ENCODE peak calls at places on chromosomes 11 and 22, in nine cellular contexts. One of them, this sample, is unnamed.

GRCh38 chr11:16956538-16957153 is 57.6 kb downstream of the PLEKHA7 start:
- DNase-seq in A549: no peak
- DNase-seq in pancreas: no peak
- DNase-seq in left ventricle myocardium inferior: no peak
- DNase-seq in CD8-positive, alpha-beta memory T cell: no peak
- DNase-seq in heart left ventricle: no peak
- DNase-seq in right cardiac atrium: no peak
- DNase-seq in HCT116: peak; percentile 21
- DNase-seq in MM.1S: no peak
- DNase-seq in this sample: peak; percentile 87

GRCh38 chr11:67641302-67642147 is 2.0 kb upstream of the TBX10 start:
- DNase-seq in A549: no peak
- DNase-seq in pancreas: no peak
- DNase-seq in left ventricle myocardium inferior: no peak
- DNase-seq in CD8-positive, alpha-beta memory T cell: no peak
- DNase-seq in heart left ventricle: no peak
- DNase-seq in right cardiac atrium: peak; percentile 47
- DNase-seq in HCT116: no peak
- DNase-seq in MM.1S: no peak
- DNase-seq in this sample: no peak

GRCh38 chr11:114088836-114089235 is 29.3 kb downstream of the ZBTB16 start:
- DNase-seq in A549: no peak
- DNase-seq in pancreas: no peak
- DNase-seq in left ventricle myocardium inferior: no peak
- DNase-seq in CD8-positive, alpha-beta memory T cell: no peak
- DNase-seq in heart left ventricle: no peak
- DNase-seq in right cardiac atrium: no peak
- DNase-seq in HCT116: no peak
- DNase-seq in MM.1S: no peak
- DNase-seq in this sample: no peak

GRCh38 chr22:40534379-40535188 is 101.9 kb downstream of the MRTFA start:
- DNase-seq in A549: no peak
- DNase-seq in pancreas: no peak
- DNase-seq in left ventricle myocardium inferior: no peak
- DNase-seq in CD8-positive, alpha-beta memory T cell: no peak
- DNase-seq in heart left ventricle: no peak
- DNase-seq in right cardiac atrium: no peak
- DNase-seq in HCT116: no peak
- DNase-seq in MM.1S: no peak
- DNase-seq in this sample: no peak

GRCh38 chr11:125358254-125358840 is 137.7 kb downstream of the FEZ1 start:
- DNase-seq in A549: no peak
- DNase-seq in pancreas: no peak
- DNase-seq in left ventricle myocardium inferior: no peak
- DNase-seq in CD8-positive, alpha-beta memory T cell: no peak
- DNase-seq in heart left ventricle: no peak
- DNase-seq in right cardiac atrium: no peak
- DNase-seq in HCT116: no peak
- DNase-seq in MM.1S: no peak
- DNase-seq in this sample: no peak

GRCh38 chr11:45045692-45046471 is 95.2 kb upstream of the TP53I11 start:
- DNase-seq in A549: peak; percentile 69
- DNase-seq in pancreas: no peak
- DNase-seq in left ventricle myocardium inferior: peak; percentile 50
- DNase-seq in CD8-positive, alpha-beta memory T cell: no peak
- DNase-seq in heart left ventricle: peak; percentile 55
- DNase-seq in right cardiac atrium: peak; percentile 68
- DNase-seq in HCT116: peak; percentile 6
- DNase-seq in MM.1S: no peak
- DNase-seq in this sample: peak; percentile 6

GRCh38 chr22:20963201-20964052 is 3.6 kb upstream of the AIFM3 start:
- DNase-seq in A549: no peak
- DNase-seq in pancreas: no peak
- DNase-seq in left ventricle myocardium inferior: no peak
- DNase-seq in CD8-positive, alpha-beta memory T cell: no peak
- DNase-seq in heart left ventricle: no peak
- DNase-seq in right cardiac atrium: peak; percentile 22
- DNase-seq in HCT116: no peak
- DNase-seq in MM.1S: no peak
- DNase-seq in this sample: no peak

GRCh38 chr11:109733245-109733644 is 311.3 kb downstream of the C11orf87 start:
- DNase-seq in A549: no peak
- DNase-seq in pancreas: no peak
- DNase-seq in left ventricle myocardium inferior: no peak
- DNase-seq in CD8-positive, alpha-beta memory T cell: no peak
- DNase-seq in heart left ventricle: no peak
- DNase-seq in right cardiac atrium: no peak
- DNase-seq in HCT116: no peak
- DNase-seq in MM.1S: no peak
- DNase-seq in this sample: no peak

GRCh38 chr22:22507743-22508273 is 734 bp downstream of the ZNF280B start:
- DNase-seq in A549: no peak
- DNase-seq in pancreas: no peak
- DNase-seq in left ventricle myocardium inferior: no peak
- DNase-seq in CD8-positive, alpha-beta memory T cell: no peak
- DNase-seq in heart left ventricle: no peak
- DNase-seq in right cardiac atrium: no peak
- DNase-seq in HCT116: no peak
- DNase-seq in MM.1S: no peak
- DNase-seq in this sample: no peak

GRCh38 chr11:119029340-119030028 is 1.2 kb downstream of the SLC37A4 start:
- DNase-seq in A549: no peak
- DNase-seq in pancreas: peak; percentile 84
- DNase-seq in left ventricle myocardium inferior: no peak
- DNase-seq in CD8-positive, alpha-beta memory T cell: no peak
- DNase-seq in heart left ventricle: peak; percentile 36
- DNase-seq in right cardiac atrium: peak; percentile 64
- DNase-seq in HCT116: no peak
- DNase-seq in MM.1S: peak; percentile 74
- DNase-seq in this sample: peak; percentile 97

GRCh38 chr11:102476812-102477211 is 24.2 kb upstream of the TMEM123 start:
- DNase-seq in A549: no peak
- DNase-seq in pancreas: no peak
- DNase-seq in left ventricle myocardium inferior: peak; percentile 42
- DNase-seq in CD8-positive, alpha-beta memory T cell: no peak
- DNase-seq in heart left ventricle: no peak
- DNase-seq in right cardiac atrium: peak; percentile 38
- DNase-seq in HCT116: no peak
- DNase-seq in MM.1S: peak; percentile 82
- DNase-seq in this sample: peak; percentile 91

GRCh38 chr11:79045811-79046304 is 395.0 kb downstream of the TENM4 start:
- DNase-seq in A549: no peak
- DNase-seq in pancreas: no peak
- DNase-seq in left ventricle myocardium inferior: no peak
- DNase-seq in CD8-positive, alpha-beta memory T cell: no peak
- DNase-seq in heart left ventricle: no peak
- DNase-seq in right cardiac atrium: no peak
- DNase-seq in HCT116: no peak
- DNase-seq in MM.1S: no peak
- DNase-seq in this sample: no peak

GRCh38 chr22:31841029-31841827 is 87.4 kb downstream of the DEPDC5 start:
- DNase-seq in A549: no peak
- DNase-seq in pancreas: no peak
- DNase-seq in left ventricle myocardium inferior: no peak
- DNase-seq in CD8-positive, alpha-beta memory T cell: no peak
- DNase-seq in heart left ventricle: no peak
- DNase-seq in right cardiac atrium: no peak
- DNase-seq in HCT116: no peak
- DNase-seq in MM.1S: no peak
- DNase-seq in this sample: peak; percentile 44

GRCh38 chr11:130692220-130692619 is 224.1 kb downstream of the SNX19 start:
- DNase-seq in A549: no peak
- DNase-seq in pancreas: no peak
- DNase-seq in left ventricle myocardium inferior: no peak
- DNase-seq in CD8-positive, alpha-beta memory T cell: no peak
- DNase-seq in heart left ventricle: no peak
- DNase-seq in right cardiac atrium: no peak
- DNase-seq in HCT116: no peak
- DNase-seq in MM.1S: no peak
- DNase-seq in this sample: no peak

GRCh38 chr11:122981388-122982264 is at the start of gene BSX:
- DNase-seq in A549: no peak
- DNase-seq in pancreas: peak; percentile 82
- DNase-seq in left ventricle myocardium inferior: peak; percentile 58
- DNase-seq in CD8-positive, alpha-beta memory T cell: peak; percentile 31
- DNase-seq in heart left ventricle: peak; percentile 33
- DNase-seq in right cardiac atrium: peak; percentile 79
- DNase-seq in HCT116: no peak
- DNase-seq in MM.1S: peak; percentile 56
- DNase-seq in this sample: peak; percentile 9

GRCh38 chr11:73404048-73404447 is 27.8 kb downstream of the RELT start:
- DNase-seq in A549: peak; percentile 59
- DNase-seq in pancreas: no peak
- DNase-seq in left ventricle myocardium inferior: peak; percentile 76
- DNase-seq in CD8-positive, alpha-beta memory T cell: no peak
- DNase-seq in heart left ventricle: peak; percentile 74
- DNase-seq in right cardiac atrium: peak; percentile 88
- DNase-seq in HCT116: peak; percentile 28
- DNase-seq in MM.1S: no peak
- DNase-seq in this sample: peak; percentile 63

GRCh38 chr22:43263645-43264514 is 76.9 kb upstream of the TTLL12 start:
- DNase-seq in A549: no peak
- DNase-seq in pancreas: no peak
- DNase-seq in left ventricle myocardium inferior: peak; percentile 43
- DNase-seq in CD8-positive, alpha-beta memory T cell: peak; percentile 84
- DNase-seq in heart left ventricle: peak; percentile 51
- DNase-seq in right cardiac atrium: peak; percentile 84
- DNase-seq in HCT116: peak; percentile 48
- DNase-seq in MM.1S: peak; percentile 83
- DNase-seq in this sample: peak; percentile 70

GRCh38 chr11:128892866-128893565 is 1.9 kb downstream of the KCNJ5 start:
- DNase-seq in A549: no peak
- DNase-seq in pancreas: no peak
- DNase-seq in left ventricle myocardium inferior: no peak
- DNase-seq in CD8-positive, alpha-beta memory T cell: no peak
- DNase-seq in heart left ventricle: no peak
- DNase-seq in right cardiac atrium: no peak
- DNase-seq in HCT116: no peak
- DNase-seq in MM.1S: no peak
- DNase-seq in this sample: no peak

GRCh38 chr11:2437516-2437915 is 6.8 kb downstream of the TRPM5 start:
- DNase-seq in A549: no peak
- DNase-seq in pancreas: peak; percentile 16
- DNase-seq in left ventricle myocardium inferior: peak; percentile 4
- DNase-seq in CD8-positive, alpha-beta memory T cell: no peak
- DNase-seq in heart left ventricle: no peak
- DNase-seq in right cardiac atrium: no peak
- DNase-seq in HCT116: no peak
- DNase-seq in MM.1S: no peak
- DNase-seq in this sample: no peak

GRCh38 chr22:24106385-24107381 is 74.6 kb upstream of the SUSD2 start:
- DNase-seq in A549: no peak
- DNase-seq in pancreas: no peak
- DNase-seq in left ventricle myocardium inferior: peak; percentile 25
- DNase-seq in CD8-positive, alpha-beta memory T cell: peak; percentile 22
- DNase-seq in heart left ventricle: no peak
- DNase-seq in right cardiac atrium: no peak
- DNase-seq in HCT116: no peak
- DNase-seq in MM.1S: peak; percentile 54
- DNase-seq in this sample: no peak
- H3K27ac ChIP-seq in A549: no peak overlapping the region
- H3K27ac ChIP-seq in pancreas: no peak overlapping the region
- H3K27ac ChIP-seq in left ventricle myocardium inferior: peak overlapping the region; percentile 74
- H3K27ac ChIP-seq in CD8-positive, alpha-beta memory T cell: no peak overlapping the region
- H3K27ac ChIP-seq in heart left ventricle: peak overlapping the region; percentile 68
- H3K27ac ChIP-seq in right cardiac atrium: peak overlapping the region; percentile 59
- H3K27ac ChIP-seq in HCT116: no peak overlapping the region
- H3K27ac ChIP-seq in MM.1S: peak overlapping the region; percentile 75
- H3K27ac ChIP-seq in this sample: no peak overlapping the region

GRCh38 chr11:70315726-70316125 is 45.2 kb downstream of the PPFIA1 start:
- DNase-seq in A549: no peak
- DNase-seq in pancreas: no peak
- DNase-seq in left ventricle myocardium inferior: no peak
- DNase-seq in CD8-positive, alpha-beta memory T cell: no peak
- DNase-seq in heart left ventricle: no peak
- DNase-seq in right cardiac atrium: no peak
- DNase-seq in HCT116: no peak
- DNase-seq in MM.1S: no peak
- DNase-seq in this sample: no peak
- H3K9me3 ChIP-seq in A549: no peaks in the 10 kb centered on the region
- H3K9me3 ChIP-seq in pancreas: no peaks in the 10 kb centered on the region
- H3K9me3 ChIP-seq in left ventricle myocardium inferior: no peaks in the 10 kb centered on the region
- H3K9me3 ChIP-seq in CD8-positive, alpha-beta memory T cell: no peaks in the 10 kb centered on the region
- H3K9me3 ChIP-seq in heart left ventricle: no peaks in the 10 kb centered on the region
- H3K9me3 ChIP-seq in right cardiac atrium: no peaks in the 10 kb centered on the region
- H3K9me3 ChIP-seq in HCT116: no peaks in the 10 kb centered on the region
- H3K9me3 ChIP-seq in MM.1S: no peaks in the 10 kb centered on the region
- H3K9me3 ChIP-seq in this sample: no peaks in the 10 kb centered on the region

GRCh38 chr11:120334894-120335462 is 1.2 kb upstream of the ARHGEF12 start:
- DNase-seq in A549: peak; percentile 40
- DNase-seq in pancreas: no peak
- DNase-seq in left ventricle myocardium inferior: no peak
- DNase-seq in CD8-positive, alpha-beta memory T cell: peak; percentile 61
- DNase-seq in heart left ventricle: peak; percentile 73
- DNase-seq in right cardiac atrium: no peak
- DNase-seq in HCT116: no peak
- DNase-seq in MM.1S: peak; percentile 84
- DNase-seq in this sample: peak; percentile 87

GRCh38 chr11:120334332-120334731 is 1.9 kb upstream of the ARHGEF12 start:
- DNase-seq in A549: no peak
- DNase-seq in pancreas: no peak
- DNase-seq in left ventricle myocardium inferior: no peak
- DNase-seq in CD8-positive, alpha-beta memory T cell: no peak
- DNase-seq in heart left ventricle: no peak
- DNase-seq in right cardiac atrium: no peak
- DNase-seq in HCT116: no peak
- DNase-seq in MM.1S: no peak
- DNase-seq in this sample: no peak

GRCh38 chr11:120333801-120334200 is 2.4 kb upstream of the ARHGEF12 start:
- DNase-seq in A549: no peak
- DNase-seq in pancreas: no peak
- DNase-seq in left ventricle myocardium inferior: no peak
- DNase-seq in CD8-positive, alpha-beta memory T cell: no peak
- DNase-seq in heart left ventricle: no peak
- DNase-seq in right cardiac atrium: no peak
- DNase-seq in HCT116: no peak
- DNase-seq in MM.1S: peak; percentile 39
- DNase-seq in this sample: no peak

GRCh38 chr11:120331301-120331966 is 4.8 kb upstream of the ARHGEF12 start:
- DNase-seq in A549: peak; percentile 32
- DNase-seq in pancreas: no peak
- DNase-seq in left ventricle myocardium inferior: peak; percentile 43
- DNase-seq in CD8-positive, alpha-beta memory T cell: no peak
- DNase-seq in heart left ventricle: no peak
- DNase-seq in right cardiac atrium: peak; percentile 75
- DNase-seq in HCT116: no peak
- DNase-seq in MM.1S: no peak
- DNase-seq in this sample: no peak

GRCh38 chr11:120332822-120333716 is 3.1 kb upstream of the ARHGEF12 start:
- DNase-seq in A549: no peak
- DNase-seq in pancreas: no peak
- DNase-seq in left ventricle myocardium inferior: no peak
- DNase-seq in CD8-positive, alpha-beta memory T cell: no peak
- DNase-seq in heart left ventricle: no peak
- DNase-seq in right cardiac atrium: no peak
- DNase-seq in HCT116: no peak
- DNase-seq in MM.1S: peak; percentile 65
- DNase-seq in this sample: no peak
- H3K27ac ChIP-seq in A549: peak overlapping the region; percentile 86
- H3K27ac ChIP-seq in pancreas: no peak overlapping the region
- H3K27ac ChIP-seq in left ventricle myocardium inferior: peak overlapping the region; percentile 98
- H3K27ac ChIP-seq in CD8-positive, alpha-beta memory T cell: no peak overlapping the region
- H3K27ac ChIP-seq in heart left ventricle: peak overlapping the region; percentile 99
- H3K27ac ChIP-seq in right cardiac atrium: no peak overlapping the region
- H3K27ac ChIP-seq in HCT116: peak overlapping the region; percentile 5
- H3K27ac ChIP-seq in MM.1S: peak overlapping the region; percentile 57
- H3K27ac ChIP-seq in this sample: no peak overlapping the region

GRCh38 chr11:134949121-134949591 is 537.1 kb upstream of the B3GAT1 start:
- DNase-seq in A549: no peak
- DNase-seq in pancreas: no peak
- DNase-seq in left ventricle myocardium inferior: no peak
- DNase-seq in CD8-positive, alpha-beta memory T cell: no peak
- DNase-seq in heart left ventricle: no peak
- DNase-seq in right cardiac atrium: peak; percentile 70
- DNase-seq in HCT116: peak; percentile 45
- DNase-seq in MM.1S: no peak
- DNase-seq in this sample: no peak
- H3K9me3 ChIP-seq in A549: no peaks in the 10 kb centered on the region
- H3K9me3 ChIP-seq in pancreas: no peaks in the 10 kb centered on the region
- H3K9me3 ChIP-seq in left ventricle myocardium inferior: no peaks in the 10 kb centered on the region
- H3K9me3 ChIP-seq in CD8-positive, alpha-beta memory T cell: no peaks in the 10 kb centered on the region
- H3K9me3 ChIP-seq in heart left ventricle: no peaks in the 10 kb centered on the region
- H3K9me3 ChIP-seq in right cardiac atrium: no peaks in the 10 kb centered on the region
- H3K9me3 ChIP-seq in HCT116: no peaks in the 10 kb centered on the region
- H3K9me3 ChIP-seq in MM.1S: no peaks in the 10 kb centered on the region
- H3K9me3 ChIP-seq in this sample: no peaks in the 10 kb centered on the region